ENCODE peak calls at places on chromosomes 11 and 22, in six cellular contexts. P, E, O, U, S and G are unnamed samples.

GRCh38 chr11:61815790-61816735 is 740 bp downstream of the FADS1 start:
- DNase-seq in P (peak; percentile 76), E (no peak), O (peak; percentile 45), U (peak; percentile 78), S (peak; percentile 67), G (peak; percentile 74)

GRCh38 chr22:19632671-19633148 is 81.6 kb upstream of the SEPTIN5 start:
- DNase-seq in P (no peak), E (no peak), O (no peak), U (no peak), S (no peak), G (no peak)

GRCh38 chr11:126332221-126332711 is 23.2 kb upstream of the ST3GAL4 start:
- DNase-seq in P (no peak), E (peak; percentile 45), O (no peak), U (no peak), S (no peak), G (no peak)

GRCh38 chr22:20507253-20508066 is at the start of gene MED15:
- DNase-seq in P (peak; percentile 90), E (peak; percentile 89), O (peak; percentile 72), U (peak; percentile 95), S (peak; percentile 64), G (peak; percentile 89)

GRCh38 chr11:45100338-45100737 is 46.1 kb upstream of the PRDM11 start:
- DNase-seq in P (no peak), E (no peak), O (no peak), U (no peak), S (peak; percentile 42), G (no peak)

GRCh38 chr11:124863137-124863825 is 2.0 kb upstream of the ROBO3 start:
- DNase-seq in P (no peak), E (no peak), O (no peak), U (peak; percentile 44), S (no peak), G (no peak)

GRCh38 chr22:19844423-19845368 is 10.0 kb downstream of the GNB1L start:
- DNase-seq in P (no peak), E (no peak), O (no peak), U (no peak), S (no peak), G (peak; percentile 9)

GRCh38 chr11:45094958-45095690 is 51.3 kb upstream of the PRDM11 start:
- DNase-seq in P (no peak), E (no peak), O (no peak), U (no peak), S (no peak), G (no peak)

GRCh38 chr22:40654522-40655167 is 18.1 kb upstream of the MRTFA start:
- DNase-seq in P (peak; percentile 48), E (peak; percentile 65), O (no peak), U (no peak), S (peak; percentile 41), G (no peak)

GRCh38 chr11:66904981-66905521 is 48.2 kb downstream of the LRFN4 start:
- DNase-seq in P (no peak), E (no peak), O (no peak), U (no peak), S (no peak), G (no peak)

GRCh38 chr11:120272303-120272702 is 32.4 kb downstream of the POU2F3 start:
- DNase-seq in P (no peak), E (no peak), O (no peak), U (no peak), S (no peak), G (no peak)

GRCh38 chr11:109731451-109731850 is 309.5 kb downstream of the C11orf87 start:
- DNase-seq in P (no peak), E (no peak), O (no peak), U (no peak), S (no peak), G (no peak)

GRCh38 chr11:6647282-6647679 is 8.3 kb downstream of the DCHS1 start:
- DNase-seq in P (no peak), E (no peak), O (no peak), U (peak; percentile 27), S (no peak), G (no peak)

GRCh38 chr11:122234257-122234656 is 118.2 kb upstream of the BLID start:
- DNase-seq in P (no peak), E (no peak), O (no peak), U (no peak), S (no peak), G (no peak)

GRCh38 chr11:64639885-64640284 is 48.9 kb downstream of the SLC22A12 start:
- DNase-seq in P (no peak), E (no peak), O (no peak), U (no peak), S (no peak), G (no peak)

GRCh38 chr11:67391304-67392181 is at the start of gene RAD9A:
- DNase-seq in P (peak; percentile 99), E (peak; percentile 92), O (peak; percentile 78), U (peak; percentile 93), S (peak; percentile 97), G (peak; percentile 99)

GRCh38 chr11:129865701-129866100 is 29.7 kb downstream of the NFRKB start:
- DNase-seq in P (no peak), E (no peak), O (no peak), U (no peak), S (no peak), G (no peak)

GRCh38 chr11:17432041-17432440 is 43.6 kb upstream of the KCNJ11 start:
- DNase-seq in P (no peak), E (no peak), O (no peak), U (no peak), S (no peak), G (no peak)

GRCh38 chr22:17387356-17387755 is 18.1 kb downstream of the CECR2 start:
- DNase-seq in P (no peak), E (no peak), O (no peak), U (no peak), S (no peak), G (no peak)

GRCh38 chr11:134041349-134041748 is 27.5 kb upstream of the JAM3 start:
- DNase-seq in P (no peak), E (no peak), O (no peak), U (no peak), S (no peak), G (no peak)

GRCh38 chr11:96318399-96318798 is 24.6 kb downstream of the MAML2 start:
- DNase-seq in P (no peak), E (no peak), O (no peak), U (no peak), S (no peak), G (no peak)

GRCh38 chr11:10618490-10618889 is 50.0 kb upstream of the LYVE1 start:
- DNase-seq in P (no peak), E (no peak), O (no peak), U (no peak), S (no peak), G (no peak)

GRCh38 chr11:123052884-123053721 is 8.8 kb downstream of the HSPA8 start:
- DNase-seq in P (no peak), E (no peak), O (no peak), U (no peak), S (no peak), G (no peak)

GRCh38 chr11:13358871-13359270 is 81.3 kb downstream of the BMAL1 start:
- DNase-seq in P (no peak), E (no peak), O (no peak), U (no peak), S (no peak), G (no peak)

GRCh38 chr11:69131644-69132300 is 24.0 kb upstream of the SMIM38 start:
- DNase-seq in P (peak; percentile 94), E (no peak), O (no peak), U (peak; percentile 92), S (peak; percentile 68), G (peak; percentile 38)
- TF ChIP-seq CTCF in P (peak; percentile 98), E (peak; percentile 75), O (peak; percentile 89), U (peak; percentile 92), S (peak; percentile 88), G (peak; percentile 69)

DNA sequence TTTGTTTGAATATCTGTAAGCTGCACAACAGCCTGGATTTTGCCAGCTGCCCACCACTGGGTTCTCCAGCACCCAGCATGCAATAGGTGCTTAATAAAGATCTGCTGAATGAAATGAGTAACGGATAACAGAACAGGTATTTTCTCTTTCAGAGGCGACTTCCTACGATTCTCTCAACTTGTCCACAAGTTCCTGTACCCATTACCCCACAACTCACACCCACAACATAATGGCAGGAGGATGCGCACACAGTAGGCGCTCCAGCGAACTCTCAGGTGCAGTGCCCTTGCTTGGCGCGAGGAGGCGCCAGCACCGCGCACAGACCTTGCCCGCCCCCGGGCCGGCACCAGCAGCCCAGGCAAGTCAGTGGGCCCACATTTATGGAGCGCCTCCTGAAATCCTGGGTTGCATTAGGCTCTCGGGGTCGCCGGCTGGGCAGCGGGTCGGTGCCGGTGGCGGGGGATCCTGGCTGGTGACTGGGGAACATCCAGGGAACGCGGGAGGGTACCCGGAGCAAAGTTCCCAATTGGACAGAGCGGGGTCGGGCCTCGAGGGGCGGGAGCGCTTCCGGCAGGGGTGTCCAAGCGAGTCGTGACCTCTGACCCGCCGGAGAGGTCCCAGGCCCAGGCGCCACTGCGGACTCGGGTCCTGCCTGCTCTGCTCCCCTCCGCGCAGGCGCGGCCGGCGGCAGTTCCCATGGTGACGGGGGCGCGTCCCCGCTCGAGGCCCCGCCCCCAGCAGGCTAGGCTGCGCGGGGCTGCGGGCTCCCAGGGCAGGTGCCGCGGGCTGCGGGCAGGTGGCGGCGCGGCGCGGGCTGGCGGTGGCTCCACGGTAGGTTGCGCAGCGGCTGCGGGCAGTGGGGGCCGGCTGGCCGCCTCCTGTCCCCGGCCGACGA is at the start of gene KIAA1671:
- DNase-seq in P (peak; percentile 97), E (peak; percentile 57), O (peak; percentile 18), U (peak; percentile 98), S (peak; percentile 71), G (peak; percentile 97)
- TF ChIP-seq CTCF in P (peak; percentile 86), E (peak; percentile 92), O (peak; percentile 94), U (peak; percentile 98), S (peak; percentile 86), G (peak; percentile 81)

DNA sequence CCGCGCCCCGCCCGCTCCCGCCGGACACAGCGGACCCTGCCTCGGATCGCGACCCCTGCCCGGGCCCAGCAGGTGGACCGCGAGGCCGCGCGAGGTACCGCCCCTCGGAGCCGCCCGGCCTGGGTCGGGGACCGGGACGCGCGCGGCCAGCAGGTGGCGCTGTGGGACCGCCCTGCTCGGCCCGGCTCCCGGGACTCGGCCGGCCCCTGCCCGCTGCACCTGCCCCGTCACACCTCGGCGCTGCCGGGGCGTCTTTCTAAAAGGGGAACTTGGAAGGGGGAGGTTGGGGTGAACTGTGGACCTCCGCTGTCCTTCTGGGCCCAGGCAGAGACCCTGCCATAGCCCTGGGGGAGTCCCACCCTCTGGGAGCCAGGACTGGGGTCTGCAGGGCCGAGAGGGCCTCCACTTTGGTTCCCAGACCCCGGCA is 11.1 kb downstream of the CRELD2 start:
- DNase-seq in P (peak; percentile 88), E (no peak), O (no peak), U (peak; percentile 78), S (no peak), G (peak; percentile 90)
- TF ChIP-seq CTCF in P (peak; percentile 83), E (peak; percentile 99), O (peak; percentile 83), U (peak; percentile 90), S (peak; percentile 87), G (peak; percentile 95)

DNA sequence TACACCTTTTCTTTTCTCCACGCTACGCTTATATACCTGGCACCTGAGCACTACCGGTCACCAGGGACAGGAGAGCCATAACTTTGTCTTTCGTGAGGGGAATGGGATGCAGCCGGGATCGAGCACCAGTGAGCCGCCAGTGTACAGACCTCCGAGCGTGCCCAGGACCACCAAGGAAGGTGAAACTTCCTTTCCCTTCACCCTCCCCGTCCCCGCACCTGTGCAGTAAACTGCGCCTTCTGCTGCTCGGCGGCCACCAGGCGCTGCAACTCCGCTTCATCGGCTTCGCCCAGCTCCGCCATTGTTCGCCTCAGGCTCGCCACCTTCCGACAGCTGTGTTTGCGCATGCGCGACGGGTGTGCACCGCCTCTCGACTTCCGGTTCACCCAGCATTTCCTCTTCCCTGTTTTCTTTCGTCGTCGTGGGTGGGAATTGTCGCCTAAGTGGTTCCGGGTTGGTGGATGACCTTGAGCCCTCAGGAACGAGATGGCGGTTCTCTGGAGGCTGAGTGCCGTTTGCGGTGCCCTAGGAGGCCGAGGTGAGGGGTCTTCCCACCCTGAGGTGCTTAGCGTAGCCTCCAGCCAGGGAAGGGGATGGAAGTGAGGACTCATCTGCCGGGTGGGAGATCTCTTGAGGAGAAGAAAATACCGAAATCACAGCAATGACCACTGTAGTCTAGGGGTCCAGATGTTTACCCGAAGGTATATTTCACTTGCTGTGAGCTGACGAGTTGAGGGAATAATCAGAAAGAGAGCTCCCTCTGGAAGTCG is at the start of the genes SDHD and TIMM8B:
- DNase-seq in P (peak; percentile 99), E (peak; percentile 94), O (peak; percentile 77), U (peak; percentile 95), S (peak; percentile 89), G (peak; percentile 90)
- TF ChIP-seq CTCF in P (no peak), E (peak; percentile 19), O (peak; percentile 35), U (no peak), S (no peak), G (no peak)